ENCODE peak calls at places on chromosome 2, in nine cellular contexts. One of them, this sample, is unnamed. For H3K4me1, the result is how much of the 10 kb centered on the place peaks cover.

GRCh38 chr2:75488157-75488556 is 72.6 kb downstream of the EVA1A start:
- DNase-seq in effector memory CD4-positive, alpha-beta T cell: no peak
- DNase-seq in pancreas: no peak
- DNase-seq in CD8-positive, alpha-beta T cell: no peak
- DNase-seq in A549: no peak
- DNase-seq in endothelial cell of umbilical vein: no peak
- DNase-seq in heart left ventricle: no peak
- DNase-seq in iPS DF 6.9: no peak
- DNase-seq in HCT116: no peak
- DNase-seq in this sample: no peak

GRCh38 chr2:2647156-2647555 is 316.1 kb upstream of the MYT1L start:
- DNase-seq in effector memory CD4-positive, alpha-beta T cell: no peak
- DNase-seq in pancreas: no peak
- DNase-seq in CD8-positive, alpha-beta T cell: no peak
- DNase-seq in A549: no peak
- DNase-seq in endothelial cell of umbilical vein: no peak
- DNase-seq in heart left ventricle: no peak
- DNase-seq in iPS DF 6.9: no peak
- DNase-seq in HCT116: no peak
- DNase-seq in this sample: no peak

GRCh38 chr2:177669625-177670330 is 277.2 kb downstream of the AGPS start:
- DNase-seq in effector memory CD4-positive, alpha-beta T cell: no peak
- DNase-seq in pancreas: no peak
- DNase-seq in CD8-positive, alpha-beta T cell: no peak
- DNase-seq in A549: no peak
- DNase-seq in endothelial cell of umbilical vein: no peak
- DNase-seq in heart left ventricle: no peak
- DNase-seq in iPS DF 6.9: no peak
- DNase-seq in HCT116: no peak
- DNase-seq in this sample: no peak

GRCh38 chr2:195662138-195662537 is 5.1 kb downstream of the SLC39A10 start:
- DNase-seq in effector memory CD4-positive, alpha-beta T cell: no peak
- DNase-seq in pancreas: no peak
- DNase-seq in CD8-positive, alpha-beta T cell: no peak
- DNase-seq in A549: no peak
- DNase-seq in endothelial cell of umbilical vein: no peak
- DNase-seq in heart left ventricle: no peak
- DNase-seq in iPS DF 6.9: no peak
- DNase-seq in HCT116: no peak
- DNase-seq in this sample: no peak

GRCh38 chr2:121237980-121238665 is 46.9 kb downstream of the TFCP2L1 start:
- DNase-seq in effector memory CD4-positive, alpha-beta T cell: no peak
- DNase-seq in pancreas: no peak
- DNase-seq in CD8-positive, alpha-beta T cell: no peak
- DNase-seq in A549: peak
- DNase-seq in endothelial cell of umbilical vein: no peak
- DNase-seq in heart left ventricle: no peak
- DNase-seq in iPS DF 6.9: no peak
- DNase-seq in HCT116: no peak
- DNase-seq in this sample: no peak

GRCh38 chr2:53609561-53609960 is 158.0 kb upstream of the CHAC2 start:
- DNase-seq in effector memory CD4-positive, alpha-beta T cell: no peak
- DNase-seq in pancreas: no peak
- DNase-seq in CD8-positive, alpha-beta T cell: no peak
- DNase-seq in A549: no peak
- DNase-seq in endothelial cell of umbilical vein: no peak
- DNase-seq in heart left ventricle: no peak
- DNase-seq in iPS DF 6.9: no peak
- DNase-seq in HCT116: no peak
- DNase-seq in this sample: no peak

GRCh38 chr2:233265899-233266431 is 14.5 kb downstream of the ATG16L1 start:
- DNase-seq in effector memory CD4-positive, alpha-beta T cell: no peak
- DNase-seq in pancreas: no peak
- DNase-seq in CD8-positive, alpha-beta T cell: no peak
- DNase-seq in A549: no peak
- DNase-seq in endothelial cell of umbilical vein: no peak
- DNase-seq in heart left ventricle: no peak
- DNase-seq in iPS DF 6.9: no peak
- DNase-seq in HCT116: no peak
- DNase-seq in this sample: no peak

GRCh38 chr2:88016948-88017779 is 817 bp upstream of the RNU2-63P start:
- DNase-seq in effector memory CD4-positive, alpha-beta T cell: no peak
- DNase-seq in pancreas: peak
- DNase-seq in CD8-positive, alpha-beta T cell: no peak
- DNase-seq in A549: peak
- DNase-seq in endothelial cell of umbilical vein: no peak
- DNase-seq in heart left ventricle: peak
- DNase-seq in iPS DF 6.9: no peak
- DNase-seq in HCT116: peak
- DNase-seq in this sample: no peak

GRCh38 chr2:161991991-161992390 is 82.0 kb downstream of the DPP4 start:
- DNase-seq in effector memory CD4-positive, alpha-beta T cell: no peak
- DNase-seq in pancreas: no peak
- DNase-seq in CD8-positive, alpha-beta T cell: no peak
- DNase-seq in A549: no peak
- DNase-seq in endothelial cell of umbilical vein: no peak
- DNase-seq in heart left ventricle: no peak
- DNase-seq in iPS DF 6.9: no peak
- DNase-seq in HCT116: no peak
- DNase-seq in this sample: no peak

GRCh38 chr2:161995553-161996016 is 78.4 kb downstream of the DPP4 start:
- DNase-seq in effector memory CD4-positive, alpha-beta T cell: peak
- DNase-seq in pancreas: no peak
- DNase-seq in CD8-positive, alpha-beta T cell: no peak
- DNase-seq in A549: no peak
- DNase-seq in endothelial cell of umbilical vein: no peak
- DNase-seq in heart left ventricle: no peak
- DNase-seq in iPS DF 6.9: no peak
- DNase-seq in HCT116: no peak
- DNase-seq in this sample: no peak

GRCh38 chr2:161992526-161992925 is 81.5 kb downstream of the DPP4 start:
- DNase-seq in effector memory CD4-positive, alpha-beta T cell: peak
- DNase-seq in pancreas: no peak
- DNase-seq in CD8-positive, alpha-beta T cell: peak
- DNase-seq in A549: no peak
- DNase-seq in endothelial cell of umbilical vein: no peak
- DNase-seq in heart left ventricle: no peak
- DNase-seq in iPS DF 6.9: no peak
- DNase-seq in HCT116: no peak
- DNase-seq in this sample: no peak

GRCh38 chr2:161990741-161991140 is 83.3 kb downstream of the DPP4 start:
- DNase-seq in effector memory CD4-positive, alpha-beta T cell: no peak
- DNase-seq in pancreas: no peak
- DNase-seq in CD8-positive, alpha-beta T cell: no peak
- DNase-seq in A549: peak
- DNase-seq in endothelial cell of umbilical vein: no peak
- DNase-seq in heart left ventricle: no peak
- DNase-seq in iPS DF 6.9: no peak
- DNase-seq in HCT116: peak
- DNase-seq in this sample: no peak

DNA sequence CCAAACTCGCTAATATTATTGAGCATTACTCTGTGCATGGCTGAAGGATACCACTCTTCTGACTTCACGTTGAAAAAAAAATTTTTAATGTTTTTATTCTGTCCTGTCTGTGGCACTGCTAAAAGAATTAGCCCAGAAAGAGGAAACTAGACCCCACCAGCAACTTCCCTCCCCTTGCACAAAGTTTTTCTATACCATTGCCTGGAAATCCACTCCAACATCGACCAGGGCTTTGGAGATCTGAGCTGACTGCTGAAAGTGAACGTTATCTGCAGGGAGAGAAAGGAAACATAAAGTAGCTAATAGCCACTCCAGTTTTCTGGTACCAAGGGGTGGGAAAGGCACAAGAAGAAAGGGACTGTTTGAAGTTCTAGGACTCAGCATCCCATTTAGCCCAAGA is 79.2 kb downstream of the DPP4 start:
- DNase-seq in effector memory CD4-positive, alpha-beta T cell: no peak
- DNase-seq in pancreas: no peak
- DNase-seq in CD8-positive, alpha-beta T cell: no peak
- DNase-seq in A549: no peak
- DNase-seq in endothelial cell of umbilical vein: no peak
- DNase-seq in heart left ventricle: no peak
- DNase-seq in iPS DF 6.9: no peak
- DNase-seq in HCT116: no peak
- DNase-seq in this sample: no peak
- H3K4me1 ChIP-seq in effector memory CD4-positive, alpha-beta T cell: under half
- H3K4me1 ChIP-seq in pancreas: under half
- H3K4me1 ChIP-seq in CD8-positive, alpha-beta T cell: under half
- H3K4me1 ChIP-seq in A549: under half
- H3K4me1 ChIP-seq in endothelial cell of umbilical vein: under half
- H3K4me1 ChIP-seq in heart left ventricle: under half
- H3K4me1 ChIP-seq in iPS DF 6.9: under half
- H3K4me1 ChIP-seq in HCT116: under half
- H3K4me1 ChIP-seq in this sample: under half

GRCh38 chr2:112880081-112880531 is 30.9 kb upstream of the IL37 start:
- DNase-seq in effector memory CD4-positive, alpha-beta T cell: no peak
- DNase-seq in pancreas: no peak
- DNase-seq in CD8-positive, alpha-beta T cell: no peak
- DNase-seq in A549: no peak
- DNase-seq in endothelial cell of umbilical vein: no peak
- DNase-seq in heart left ventricle: no peak
- DNase-seq in iPS DF 6.9: no peak
- DNase-seq in HCT116: no peak
- DNase-seq in this sample: no peak
- H3K4me1 ChIP-seq in effector memory CD4-positive, alpha-beta T cell: under half
- H3K4me1 ChIP-seq in pancreas: under half
- H3K4me1 ChIP-seq in CD8-positive, alpha-beta T cell: under half
- H3K4me1 ChIP-seq in A549: under half
- H3K4me1 ChIP-seq in endothelial cell of umbilical vein: under half
- H3K4me1 ChIP-seq in heart left ventricle: under half
- H3K4me1 ChIP-seq in iPS DF 6.9: under half
- H3K4me1 ChIP-seq in HCT116: under half
- H3K4me1 ChIP-seq in this sample: under half

GRCh38 chr2:10343191-10343590 is 40.5 kb downstream of the HPCAL1 start:
- DNase-seq in effector memory CD4-positive, alpha-beta T cell: no peak
- DNase-seq in pancreas: no peak
- DNase-seq in CD8-positive, alpha-beta T cell: no peak
- DNase-seq in A549: no peak
- DNase-seq in endothelial cell of umbilical vein: no peak
- DNase-seq in heart left ventricle: no peak
- DNase-seq in iPS DF 6.9: no peak
- DNase-seq in HCT116: no peak
- DNase-seq in this sample: no peak

GRCh38 chr2:10342245-10342951 is 39.7 kb downstream of the HPCAL1 start:
- DNase-seq in effector memory CD4-positive, alpha-beta T cell: no peak
- DNase-seq in pancreas: no peak
- DNase-seq in CD8-positive, alpha-beta T cell: no peak
- DNase-seq in A549: no peak
- DNase-seq in endothelial cell of umbilical vein: no peak
- DNase-seq in heart left ventricle: no peak
- DNase-seq in iPS DF 6.9: no peak
- DNase-seq in HCT116: no peak
- DNase-seq in this sample: no peak

GRCh38 chr2:10339647-10340592 is 37.2 kb downstream of the HPCAL1 start:
- DNase-seq in effector memory CD4-positive, alpha-beta T cell: no peak
- DNase-seq in pancreas: no peak
- DNase-seq in CD8-positive, alpha-beta T cell: no peak
- DNase-seq in A549: no peak
- DNase-seq in endothelial cell of umbilical vein: no peak
- DNase-seq in heart left ventricle: no peak
- DNase-seq in iPS DF 6.9: no peak
- DNase-seq in HCT116: no peak
- DNase-seq in this sample: no peak

GRCh38 chr2:10340593-10340975 is 37.9 kb downstream of the HPCAL1 start:
- DNase-seq in effector memory CD4-positive, alpha-beta T cell: no peak
- DNase-seq in pancreas: no peak
- DNase-seq in CD8-positive, alpha-beta T cell: no peak
- DNase-seq in A549: no peak
- DNase-seq in endothelial cell of umbilical vein: no peak
- DNase-seq in heart left ventricle: no peak
- DNase-seq in iPS DF 6.9: no peak
- DNase-seq in HCT116: no peak
- DNase-seq in this sample: no peak

DNA sequence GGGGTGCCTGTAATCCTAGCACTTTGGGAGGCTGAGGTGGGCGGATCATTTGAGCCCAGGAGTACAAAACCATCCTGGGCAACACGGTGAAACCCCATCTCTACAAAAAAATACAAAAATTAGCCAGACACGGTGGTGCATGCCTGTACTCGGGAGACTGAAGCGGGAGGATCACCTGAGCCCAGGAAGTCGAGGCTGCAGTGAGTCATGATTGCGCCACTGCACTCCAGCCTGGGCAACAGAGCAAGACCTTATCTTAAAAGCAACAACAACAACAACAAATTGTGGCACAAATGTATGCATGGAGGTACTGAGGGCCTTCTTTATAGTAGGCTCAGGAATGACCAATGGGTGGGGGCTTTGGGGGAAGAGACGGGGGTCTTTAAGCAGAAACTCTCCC is 38.5 kb downstream of the HPCAL1 start:
- DNase-seq in effector memory CD4-positive, alpha-beta T cell: no peak
- DNase-seq in pancreas: no peak
- DNase-seq in CD8-positive, alpha-beta T cell: no peak
- DNase-seq in A549: no peak
- DNase-seq in endothelial cell of umbilical vein: no peak
- DNase-seq in heart left ventricle: no peak
- DNase-seq in iPS DF 6.9: no peak
- DNase-seq in HCT116: no peak
- DNase-seq in this sample: no peak
- H3K4me1 ChIP-seq in effector memory CD4-positive, alpha-beta T cell: under half
- H3K4me1 ChIP-seq in pancreas: under half
- H3K4me1 ChIP-seq in CD8-positive, alpha-beta T cell: half or more
- H3K4me1 ChIP-seq in A549: half or more
- H3K4me1 ChIP-seq in endothelial cell of umbilical vein: under half
- H3K4me1 ChIP-seq in heart left ventricle: under half
- H3K4me1 ChIP-seq in iPS DF 6.9: under half
- H3K4me1 ChIP-seq in HCT116: under half
- H3K4me1 ChIP-seq in this sample: under half

GRCh38 chr2:235546436-235546835 is 52.6 kb downstream of the AGAP1 start:
- DNase-seq in effector memory CD4-positive, alpha-beta T cell: no peak
- DNase-seq in pancreas: no peak
- DNase-seq in CD8-positive, alpha-beta T cell: no peak
- DNase-seq in A549: no peak
- DNase-seq in endothelial cell of umbilical vein: no peak
- DNase-seq in heart left ventricle: no peak
- DNase-seq in iPS DF 6.9: no peak
- DNase-seq in HCT116: no peak
- DNase-seq in this sample: no peak

GRCh38 chr2:235545369-235546150 is 51.7 kb downstream of the AGAP1 start:
- DNase-seq in effector memory CD4-positive, alpha-beta T cell: no peak
- DNase-seq in pancreas: no peak
- DNase-seq in CD8-positive, alpha-beta T cell: no peak
- DNase-seq in A549: no peak
- DNase-seq in endothelial cell of umbilical vein: no peak
- DNase-seq in heart left ventricle: no peak
- DNase-seq in iPS DF 6.9: no peak
- DNase-seq in HCT116: no peak
- DNase-seq in this sample: no peak

GRCh38 chr2:235543851-235544686 is 50.2 kb downstream of the AGAP1 start:
- DNase-seq in effector memory CD4-positive, alpha-beta T cell: no peak
- DNase-seq in pancreas: no peak
- DNase-seq in CD8-positive, alpha-beta T cell: no peak
- DNase-seq in A549: no peak
- DNase-seq in endothelial cell of umbilical vein: no peak
- DNase-seq in heart left ventricle: no peak
- DNase-seq in iPS DF 6.9: no peak
- DNase-seq in HCT116: no peak
- DNase-seq in this sample: no peak

GRCh38 chr2:235544687-235544965 is 50.8 kb downstream of the AGAP1 start:
- DNase-seq in effector memory CD4-positive, alpha-beta T cell: no peak
- DNase-seq in pancreas: no peak
- DNase-seq in CD8-positive, alpha-beta T cell: no peak
- DNase-seq in A549: no peak
- DNase-seq in endothelial cell of umbilical vein: no peak
- DNase-seq in heart left ventricle: no peak
- DNase-seq in iPS DF 6.9: no peak
- DNase-seq in HCT116: no peak
- DNase-seq in this sample: no peak

GRCh38 chr2:235546151-235546435 is 52.2 kb downstream of the AGAP1 start:
- DNase-seq in effector memory CD4-positive, alpha-beta T cell: no peak
- DNase-seq in pancreas: no peak
- DNase-seq in CD8-positive, alpha-beta T cell: no peak
- DNase-seq in A549: no peak
- DNase-seq in endothelial cell of umbilical vein: no peak
- DNase-seq in heart left ventricle: no peak
- DNase-seq in iPS DF 6.9: no peak
- DNase-seq in HCT116: no peak
- DNase-seq in this sample: no peak
- H3K4me1 ChIP-seq in effector memory CD4-positive, alpha-beta T cell: under half
- H3K4me1 ChIP-seq in pancreas: under half
- H3K4me1 ChIP-seq in CD8-positive, alpha-beta T cell: under half
- H3K4me1 ChIP-seq in A549: under half
- H3K4me1 ChIP-seq in endothelial cell of umbilical vein: under half
- H3K4me1 ChIP-seq in heart left ventricle: under half
- H3K4me1 ChIP-seq in iPS DF 6.9: under half
- H3K4me1 ChIP-seq in HCT116: under half
- H3K4me1 ChIP-seq in this sample: under half